ENCODE peak calls at places on chromosomes 13 and 19, in six cellular contexts. X is fibroblast of mammary gland, I is omental fat pad, Z is PC-9, L is astrocyte of the spinal cord, K is adrenal gland. S is an unnamed sample.

GRCh38 chr19:5904302-5905071 is at the start of gene VMAC:
- DNase-seq in I (peak; percentile 100), Z (peak; percentile 98), L (peak; percentile 100), X (peak; percentile 100), K (peak; percentile 100), S (peak; percentile 97)

GRCh38 chr19:2461751-2462634 is 5.2 kb upstream of the LMNB2 start:
- DNase-seq in Z (peak; percentile 60), K (peak; percentile 44), L (peak; percentile 78), I (no peak), X (peak; percentile 77), S (no peak)

GRCh38 chr13:34358811-34359513 is 541.0 kb downstream of the RFC3 start:
- DNase-seq in I (no peak), Z (peak; percentile 39), L (peak; percentile 82), X (peak; percentile 63), K (no peak), S (no peak)

GRCh38 chr13:20390526-20391175 is 135.0 kb downstream of the CRYL1 start:
- DNase-seq in I (no peak), X (no peak), L (no peak), K (no peak), Z (no peak), S (no peak)

GRCh38 chr19:11382898-11383705 is 1.0 kb downstream of the EPOR start:
- DNase-seq in K (peak; percentile 63), L (no peak), X (no peak), I (no peak), Z (peak; percentile 61), S (no peak)

GRCh38 chr13:45199716-45200115 is 1.1 kb downstream of the KCTD4 start:
- DNase-seq in L (no peak), K (no peak), Z (no peak), X (no peak), I (no peak), S (no peak)

GRCh38 chr19:3269972-3270667 is 45.7 kb downstream of the CELF5 start:
- DNase-seq in K (no peak), L (no peak), I (no peak), X (no peak), Z (no peak), S (no peak)

GRCh38 chr19:3944018-3944721 is 11.3 kb downstream of the NMRK2 start:
- DNase-seq in X (no peak), K (no peak), I (no peak), L (no peak), Z (no peak), S (no peak)

GRCh38 chr19:54653181-54653809 is 9.5 kb upstream of the LILRB4 start:
- DNase-seq in X (peak; percentile 30), Z (no peak), K (no peak), L (peak; percentile 3), I (no peak), S (no peak)

GRCh38 chr13:71117920-71118319 is 749.1 kb downstream of the DACH1 start:
- DNase-seq in X (no peak), Z (no peak), L (no peak), K (no peak), I (no peak), S (no peak)

GRCh38 chr13:19772306-19772705 is 10.4 kb downstream of the PSPC1 start:
- DNase-seq in L (no peak), K (no peak), I (no peak), Z (no peak), X (no peak), S (no peak)

GRCh38 chr19:4061178-4061682 is 5.5 kb downstream of the ZBTB7A start:
- DNase-seq in X (peak; percentile 61), K (peak; percentile 89), L (no peak), Z (peak; percentile 79), I (peak; percentile 62), S (no peak)

GRCh38 chr13:98581971-98582702 is 5.2 kb upstream of the STK24 start:
- DNase-seq in K (no peak), I (no peak), L (peak; percentile 72), Z (no peak), X (peak; percentile 72), S (no peak)

GRCh38 chr13:36986462-36987240 is 12.5 kb downstream of the ALG5 start:
- DNase-seq in K (no peak), I (no peak), Z (no peak), L (peak; percentile 42), X (peak; percentile 57), S (no peak)

GRCh38 chr13:83577183-83577582 is 305.1 kb downstream of the SLITRK1 start:
- DNase-seq in X (no peak), L (no peak), Z (no peak), I (no peak), K (no peak), S (no peak)

GRCh38 chr13:74770361-74770760 is 636.2 kb upstream of the KLF12 start:
- DNase-seq in Z (no peak), X (peak; percentile 88), K (no peak), I (no peak), L (peak; percentile 87), S (no peak)

GRCh38 chr13:33129886-33130285 is 113.7 kb downstream of the KL start:
- DNase-seq in Z (no peak), L (no peak), K (no peak), I (no peak), X (no peak), S (no peak)

GRCh38 chr19:5950744-5951143 is 27.2 kb downstream of the RANBP3 start:
- DNase-seq in L (no peak), K (no peak), I (no peak), X (no peak), Z (no peak), S (no peak)

GRCh38 chr13:98484289-98485219 is 92.4 kb downstream of the STK24 start:
- DNase-seq in X (peak; percentile 97), I (peak; percentile 77), Z (peak; percentile 94), K (peak; percentile 94), L (peak; percentile 97), S (peak; percentile 45)

DNA sequence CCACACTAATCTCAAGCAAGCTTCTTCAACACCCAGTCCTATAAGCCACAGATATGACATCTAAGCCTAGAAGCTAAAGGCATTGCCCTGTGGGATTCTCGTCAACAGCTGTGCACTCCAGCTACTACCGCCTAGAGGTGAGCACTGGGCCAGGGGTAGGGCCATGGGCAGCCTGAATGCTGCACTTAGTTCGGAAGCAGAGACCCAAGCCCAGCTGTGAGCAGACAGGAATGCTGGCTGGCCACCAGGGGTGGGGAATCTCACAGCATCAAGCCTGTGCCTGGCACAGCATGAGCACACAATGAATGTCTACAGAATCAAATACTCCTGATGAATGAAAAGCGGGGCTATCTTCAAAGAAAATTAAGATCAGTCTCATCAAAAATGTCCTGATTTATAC is 167.5 kb upstream of the UBL3 start:
- DNase-seq in K (no peak), L (no peak), X (no peak), I (no peak), Z (no peak), S (no peak)
- TF ChIP-seq CTCF in K (no peak), L (peak; percentile 13), X (no peak), I (no peak), Z (no peak), S (no peak)

GRCh38 chr13:101545521-101545920 is 93.0 kb downstream of the ITGBL1 start:
- DNase-seq in K (no peak), Z (no peak), X (no peak), I (no peak), L (peak; percentile 18), S (no peak)
- TF ChIP-seq CTCF in K (no peak), Z (peak; percentile 26), X (peak; percentile 30), I (no peak), L (peak; percentile 24), S (no peak)

DNA sequence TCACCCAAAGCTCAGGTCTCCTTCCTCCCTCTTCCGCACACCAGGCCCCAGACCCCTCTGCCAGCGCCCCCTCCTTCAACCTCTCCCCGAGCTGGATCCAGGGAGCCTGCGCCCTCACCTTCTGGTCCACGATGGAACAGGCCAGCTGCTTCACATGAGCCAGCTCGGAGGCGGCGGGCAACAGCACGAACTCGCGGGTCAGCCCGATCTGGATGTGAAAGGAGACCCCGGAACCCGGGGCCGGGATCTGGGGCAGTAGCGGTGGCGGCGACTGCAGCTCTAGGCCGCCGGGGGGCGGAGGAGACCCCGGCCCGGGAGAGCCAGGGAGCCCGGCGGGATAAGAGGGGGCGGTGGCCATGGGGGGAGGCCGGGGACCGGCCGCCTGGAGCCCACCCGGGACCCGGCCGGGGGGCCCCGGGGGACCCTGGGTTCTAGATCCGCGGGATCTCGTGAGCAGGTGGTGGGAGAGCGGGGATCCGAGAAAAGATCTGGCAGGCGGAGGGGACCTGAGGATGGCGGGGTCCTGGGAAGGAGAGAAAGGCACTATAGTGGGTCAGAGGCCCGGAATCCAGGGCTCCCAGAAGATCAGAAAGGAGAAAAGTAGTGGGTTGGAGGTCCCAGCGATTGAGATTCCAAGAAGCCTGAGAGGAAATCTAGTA is 772 bp downstream of the PRKD2 start:
- DNase-seq in X (no peak), L (no peak), Z (no peak), K (no peak), I (no peak), S (no peak)
- TF ChIP-seq CTCF in X (no peak), L (no peak), Z (no peak), K (no peak), I (no peak), S (peak; percentile 23)

GRCh38 chr19:56158170-56158757 is 17.2 kb downstream of the ZNF444 start:
- DNase-seq in L (no peak), Z (no peak), K (no peak), I (no peak), X (no peak), S (no peak)

GRCh38 chr19:56152644-56153043 is 11.6 kb downstream of the ZNF444 start:
- DNase-seq in Z (no peak), I (no peak), L (no peak), X (no peak), K (no peak), S (no peak)

GRCh38 chr19:56153507-56153906 is 12.4 kb downstream of the ZNF444 start:
- DNase-seq in K (no peak), X (no peak), I (no peak), L (no peak), Z (no peak), S (no peak)

GRCh38 chr19:56156768-56157167 is 15.7 kb downstream of the ZNF444 start:
- DNase-seq in Z (no peak), I (no peak), K (no peak), L (no peak), X (no peak), S (no peak)

DNA sequence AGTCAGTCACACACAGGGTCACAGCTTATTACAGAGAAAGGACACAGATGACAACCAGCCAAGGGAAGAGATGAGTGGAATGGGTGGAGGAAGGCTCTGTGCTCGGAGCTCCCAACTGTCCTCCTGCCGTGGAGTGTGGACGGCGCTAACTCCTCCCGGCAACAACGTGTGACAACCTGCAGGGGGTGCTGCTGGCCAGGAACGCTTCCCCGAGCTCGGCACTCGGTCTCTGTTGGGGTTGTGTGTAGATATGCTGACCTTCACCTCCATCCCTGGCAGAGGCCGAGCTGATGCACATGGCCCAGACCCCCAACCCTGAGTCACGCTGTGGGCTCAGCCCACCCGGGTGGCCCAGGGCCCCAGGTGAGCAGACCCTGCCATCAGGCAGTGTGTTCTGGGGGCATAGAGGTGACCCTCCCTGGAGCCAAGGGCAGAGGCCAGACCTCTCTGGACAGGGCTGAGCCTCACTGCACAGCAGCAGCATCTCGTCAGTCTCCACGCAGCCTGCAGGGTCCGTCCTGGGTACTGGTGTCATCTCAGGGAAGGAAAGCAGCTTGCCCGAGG is 14.1 kb downstream of the ZNF444 start:
- DNase-seq in I (no peak), K (peak; percentile 48), L (no peak), Z (no peak), X (no peak), S (no peak)
- TF ChIP-seq CTCF in I (no peak), K (peak; percentile 57), L (peak; percentile 53), Z (peak; percentile 56), X (peak; percentile 44), S (peak; percentile 20)